ENCODE peak calls at places on chromosomes 3 and 15, in nine cellular contexts. U is iPS DF 19.7; C is M059J; J is stimulated activated CD4-positive, alpha-beta T cell treated with anti-CD3 and anti-CD28 coated beads, Interleukin-1b, Interleukin-23, amount 100 ng/mL, for 4 hours; V is left kidney; A is endothelial cell; Y is heart right ventricle; R is Panc1; P is psoas muscle. M is an unnamed sample.

GRCh38 chr3:102090646-102091045 is 241.3 kb downstream of the NFKBIZ start:
- DNase-seq in U (no peak), C (peak), J (no peak), V (peak), A (no peak), Y (no peak), R (no peak), P (no peak), M (peak)

GRCh38 chr15:65906396-65906795 is 37.1 kb downstream of the RAB11A start:
- DNase-seq in U (no peak), C (no peak), J (no peak), V (peak), A (no peak), Y (no peak), R (no peak), P (no peak), M (no peak)

GRCh38 chr3:50639055-50639494 is 22.1 kb downstream of the MAPKAPK3 start:
- DNase-seq in U (no peak), C (peak), J (no peak), V (no peak), A (no peak), Y (no peak), R (no peak), P (peak), M (peak)

GRCh38 chr15:73081321-73081958 is 29.2 kb downstream of the NEO1 start:
- DNase-seq in U (peak), C (peak), J (no peak), V (peak), A (no peak), Y (no peak), R (peak), P (no peak), M (peak)

GRCh38 chr3:86993704-86994103 is 2.8 kb upstream of the VGLL3 start:
- DNase-seq in U (no peak), C (peak), J (no peak), V (no peak), A (no peak), Y (no peak), R (no peak), P (no peak), M (peak)

GRCh38 chr3:5568451-5568850 is 380.9 kb downstream of the EDEM1 start:
- DNase-seq in U (no peak), C (no peak), J (no peak), V (peak), A (no peak), Y (no peak), R (peak), P (no peak), M (no peak)

GRCh38 chr3:69084668-69085542 is at the start of gene ARL6IP5:
- DNase-seq in U (peak), C (peak), J (peak), V (peak), A (peak), Y (peak), R (no peak), P (peak), M (peak)

GRCh38 chr15:60798821-60799220 is 319.9 kb upstream of the ICE2 start:
- DNase-seq in U (no peak), C (peak), J (no peak), V (no peak), A (no peak), Y (no peak), R (no peak), P (no peak), M (peak)

GRCh38 chr3:171833775-171834460 is 9.2 kb upstream of the TMEM212 start:
- DNase-seq in U (no peak), C (peak), J (no peak), V (peak), A (no peak), Y (no peak), R (no peak), P (no peak), M (peak)

GRCh38 chr15:70376929-70377691 is 279.4 kb upstream of the TLE3 start:
- DNase-seq in U (no peak), C (peak), J (no peak), V (peak), A (peak), Y (peak), R (no peak), P (peak), M (peak)

GRCh38 chr15:27095809-27096580 is 125.0 kb downstream of the GABRG3 start:
- DNase-seq in U (no peak), C (no peak), J (no peak), V (no peak), A (no peak), Y (no peak), R (no peak), P (no peak), M (peak)

GRCh38 chr3:105278688-105279087 is 88.0 kb upstream of the ALCAM start:
- DNase-seq in U (no peak), C (no peak), J (no peak), V (no peak), A (no peak), Y (no peak), R (no peak), P (no peak), M (no peak)

GRCh38 chr15:43514241-43515057 is 3.0 kb upstream of the MAP1A start:
- DNase-seq in U (no peak), C (peak), J (no peak), V (peak), A (no peak), Y (peak), R (no peak), P (peak), M (peak)

GRCh38 chr3:35012210-35012609 is 627.1 kb upstream of the ARPP21 start:
- DNase-seq in U (no peak), C (no peak), J (no peak), V (no peak), A (no peak), Y (no peak), R (no peak), P (no peak), M (no peak)

GRCh38 chr3:193347507-193348501 is 30.7 kb downstream of the ATP13A5 start:
- DNase-seq in U (no peak), C (peak), J (no peak), V (peak), A (no peak), Y (no peak), R (no peak), P (no peak), M (no peak)

GRCh38 chr3:128483657-128484403 is 9.2 kb downstream of the GATA2 start:
- DNase-seq in U (no peak), C (no peak), J (no peak), V (peak), A (peak), Y (no peak), R (no peak), P (peak), M (no peak)

GRCh38 chr3:182438398-182438797 is 354.9 kb upstream of the ATP11B start:
- DNase-seq in U (no peak), C (no peak), J (no peak), V (no peak), A (no peak), Y (no peak), R (no peak), P (no peak), M (no peak)

GRCh38 chr15:63818628-63819027 is 15.1 kb downstream of the HERC1 start:
- DNase-seq in U (no peak), C (no peak), J (no peak), V (no peak), A (no peak), Y (no peak), R (no peak), P (no peak), M (no peak)